ENCODE peak calls at places on chromosomes 11 and 22, in seven cellular contexts. One of them, this sample, is unnamed.

GRCh38 chr22:41405588-41405987 is 23.8 kb downstream of the TEF start:
- DNase-seq in right lobe of liver: no peak
- DNase-seq in psoas muscle: no peak
- DNase-seq in GM12864: no peak
- DNase-seq in uterus: no peak
- DNase-seq in breast epithelium: no peak
- DNase-seq in CD8-positive, alpha-beta T cell: no peak
- DNase-seq in this sample: no peak

GRCh38 chr11:369336-370018 is at the start of gene B4GALNT4:
- DNase-seq in right lobe of liver: peak
- DNase-seq in psoas muscle: peak
- DNase-seq in GM12864: no peak
- DNase-seq in uterus: no peak
- DNase-seq in breast epithelium: no peak
- DNase-seq in CD8-positive, alpha-beta T cell: no peak
- DNase-seq in this sample: no peak

GRCh38 chr11:12876340-12876739 is 132.8 kb upstream of the RASSF10 start:
- DNase-seq in right lobe of liver: no peak
- DNase-seq in psoas muscle: no peak
- DNase-seq in GM12864: no peak
- DNase-seq in uterus: no peak
- DNase-seq in breast epithelium: no peak
- DNase-seq in CD8-positive, alpha-beta T cell: no peak
- DNase-seq in this sample: no peak

GRCh38 chr22:37745548-37746365 is 48.9 kb downstream of the TRIOBP start:
- DNase-seq in right lobe of liver: peak
- DNase-seq in psoas muscle: peak
- DNase-seq in GM12864: peak
- DNase-seq in uterus: peak
- DNase-seq in breast epithelium: peak
- DNase-seq in CD8-positive, alpha-beta T cell: peak
- DNase-seq in this sample: no peak

GRCh38 chr22:24542641-24543040 is 12.3 kb downstream of the GUCD1 start:
- DNase-seq in right lobe of liver: peak
- DNase-seq in psoas muscle: peak
- DNase-seq in GM12864: no peak
- DNase-seq in uterus: no peak
- DNase-seq in breast epithelium: peak
- DNase-seq in CD8-positive, alpha-beta T cell: no peak
- DNase-seq in this sample: no peak

GRCh38 chr11:128593281-128593680 is 5.9 kb upstream of the ETS1 start:
- DNase-seq in right lobe of liver: no peak
- DNase-seq in psoas muscle: no peak
- DNase-seq in GM12864: no peak
- DNase-seq in uterus: no peak
- DNase-seq in breast epithelium: no peak
- DNase-seq in CD8-positive, alpha-beta T cell: no peak
- DNase-seq in this sample: no peak

GRCh38 chr22:36912694-36913430 is 566 bp upstream of the CSF2RB start:
- DNase-seq in right lobe of liver: no peak
- DNase-seq in psoas muscle: no peak
- DNase-seq in GM12864: no peak
- DNase-seq in uterus: no peak
- DNase-seq in breast epithelium: no peak
- DNase-seq in CD8-positive, alpha-beta T cell: no peak
- DNase-seq in this sample: no peak

GRCh38 chr22:20138868-20139267 is 7.3 kb downstream of the ZDHHC8 start:
- DNase-seq in right lobe of liver: no peak
- DNase-seq in psoas muscle: no peak
- DNase-seq in GM12864: no peak
- DNase-seq in uterus: no peak
- DNase-seq in breast epithelium: no peak
- DNase-seq in CD8-positive, alpha-beta T cell: no peak
- DNase-seq in this sample: no peak

GRCh38 chr11:71120346-71120963 is 131.9 kb downstream of the SHANK2 start:
- DNase-seq in right lobe of liver: no peak
- DNase-seq in psoas muscle: no peak
- DNase-seq in GM12864: no peak
- DNase-seq in uterus: no peak
- DNase-seq in breast epithelium: no peak
- DNase-seq in CD8-positive, alpha-beta T cell: no peak
- DNase-seq in this sample: peak

GRCh38 chr11:2825886-2826678 is 59.5 kb downstream of the CDKN1C start:
- DNase-seq in right lobe of liver: peak
- DNase-seq in psoas muscle: peak
- DNase-seq in GM12864: no peak
- DNase-seq in uterus: peak
- DNase-seq in breast epithelium: peak
- DNase-seq in CD8-positive, alpha-beta T cell: no peak
- DNase-seq in this sample: peak

GRCh38 chr11:34364102-34364501 is 6.3 kb upstream of the ABTB2 start:
- DNase-seq in right lobe of liver: no peak
- DNase-seq in psoas muscle: no peak
- DNase-seq in GM12864: no peak
- DNase-seq in uterus: no peak
- DNase-seq in breast epithelium: no peak
- DNase-seq in CD8-positive, alpha-beta T cell: no peak
- DNase-seq in this sample: no peak

GRCh38 chr22:17057959-17058814 is 26.6 kb upstream of the IL17RA start:
- DNase-seq in right lobe of liver: no peak
- DNase-seq in psoas muscle: peak
- DNase-seq in GM12864: peak
- DNase-seq in uterus: peak
- DNase-seq in breast epithelium: peak
- DNase-seq in CD8-positive, alpha-beta T cell: peak
- DNase-seq in this sample: peak

GRCh38 chr11:124751391-124751740 is 689 bp downstream of the VSIG2 start:
- DNase-seq in right lobe of liver: no peak
- DNase-seq in psoas muscle: no peak
- DNase-seq in GM12864: no peak
- DNase-seq in uterus: no peak
- DNase-seq in breast epithelium: no peak
- DNase-seq in CD8-positive, alpha-beta T cell: no peak
- DNase-seq in this sample: no peak

GRCh38 chr11:14336507-14337503 is 22.2 kb downstream of the RRAS2 start:
- DNase-seq in right lobe of liver: no peak
- DNase-seq in psoas muscle: no peak
- DNase-seq in GM12864: no peak
- DNase-seq in uterus: no peak
- DNase-seq in breast epithelium: no peak
- DNase-seq in CD8-positive, alpha-beta T cell: no peak
- DNase-seq in this sample: peak

GRCh38 chr11:14334193-14334592 is 24.8 kb downstream of the RRAS2 start:
- DNase-seq in right lobe of liver: no peak
- DNase-seq in psoas muscle: no peak
- DNase-seq in GM12864: no peak
- DNase-seq in uterus: no peak
- DNase-seq in breast epithelium: no peak
- DNase-seq in CD8-positive, alpha-beta T cell: no peak
- DNase-seq in this sample: no peak

GRCh38 chr11:14334893-14335292 is 24.1 kb downstream of the RRAS2 start:
- DNase-seq in right lobe of liver: no peak
- DNase-seq in psoas muscle: no peak
- DNase-seq in GM12864: no peak
- DNase-seq in uterus: no peak
- DNase-seq in breast epithelium: no peak
- DNase-seq in CD8-positive, alpha-beta T cell: no peak
- DNase-seq in this sample: no peak

GRCh38 chr11:14339356-14339755 is 19.6 kb downstream of the RRAS2 start:
- DNase-seq in right lobe of liver: no peak
- DNase-seq in psoas muscle: no peak
- DNase-seq in GM12864: no peak
- DNase-seq in uterus: no peak
- DNase-seq in breast epithelium: no peak
- DNase-seq in CD8-positive, alpha-beta T cell: no peak
- DNase-seq in this sample: no peak

GRCh38 chr11:14335712-14336111 is 23.3 kb downstream of the RRAS2 start:
- DNase-seq in right lobe of liver: no peak
- DNase-seq in psoas muscle: no peak
- DNase-seq in GM12864: no peak
- DNase-seq in uterus: no peak
- DNase-seq in breast epithelium: no peak
- DNase-seq in CD8-positive, alpha-beta T cell: no peak
- DNase-seq in this sample: no peak
- H3K4me3 ChIP-seq in right lobe of liver: no peak
- H3K4me3 ChIP-seq in psoas muscle: no peak
- H3K4me3 ChIP-seq in GM12864: no peak
- H3K4me3 ChIP-seq in uterus: no peak
- H3K4me3 ChIP-seq in breast epithelium: no peak
- H3K4me3 ChIP-seq in CD8-positive, alpha-beta T cell: no peak
- H3K4me3 ChIP-seq in this sample: no peak

GRCh38 chr11:109426442-109426841 is 4.5 kb downstream of the C11orf87 start:
- DNase-seq in right lobe of liver: no peak
- DNase-seq in psoas muscle: no peak
- DNase-seq in GM12864: no peak
- DNase-seq in uterus: no peak
- DNase-seq in breast epithelium: no peak
- DNase-seq in CD8-positive, alpha-beta T cell: no peak
- DNase-seq in this sample: no peak
- TF ChIP-seq CTCF in right lobe of liver: no peak
- TF ChIP-seq CTCF in psoas muscle: no peak
- TF ChIP-seq CTCF in GM12864: peak
- TF ChIP-seq CTCF in uterus: no peak
- TF ChIP-seq CTCF in breast epithelium: no peak
- TF ChIP-seq CTCF in CD8-positive, alpha-beta T cell: no peak
- TF ChIP-seq CTCF in this sample: peak

GRCh38 chr22:50089231-50090140 is at the start of gene MOV10L1:
- DNase-seq in right lobe of liver: peak
- DNase-seq in psoas muscle: no peak
- DNase-seq in GM12864: no peak
- DNase-seq in uterus: no peak
- DNase-seq in breast epithelium: no peak
- DNase-seq in CD8-positive, alpha-beta T cell: no peak
- DNase-seq in this sample: no peak

GRCh38 chr22:50085211-50085999 is at the start of gene MLC1:
- DNase-seq in right lobe of liver: no peak
- DNase-seq in psoas muscle: no peak
- DNase-seq in GM12864: no peak
- DNase-seq in uterus: no peak
- DNase-seq in breast epithelium: no peak
- DNase-seq in CD8-positive, alpha-beta T cell: no peak
- DNase-seq in this sample: no peak

GRCh38 chr22:50088096-50088495 is 1.7 kb upstream of the MOV10L1 start:
- DNase-seq in right lobe of liver: no peak
- DNase-seq in psoas muscle: no peak
- DNase-seq in GM12864: no peak
- DNase-seq in uterus: no peak
- DNase-seq in breast epithelium: no peak
- DNase-seq in CD8-positive, alpha-beta T cell: no peak
- DNase-seq in this sample: no peak

GRCh38 chr22:50086526-50086925 is 1.3 kb upstream of the MLC1 start:
- DNase-seq in right lobe of liver: no peak
- DNase-seq in psoas muscle: no peak
- DNase-seq in GM12864: no peak
- DNase-seq in uterus: no peak
- DNase-seq in breast epithelium: no peak
- DNase-seq in CD8-positive, alpha-beta T cell: no peak
- DNase-seq in this sample: no peak

GRCh38 chr22:50087646-50088045 is 2.2 kb upstream of the MOV10L1 start:
- DNase-seq in right lobe of liver: no peak
- DNase-seq in psoas muscle: no peak
- DNase-seq in GM12864: no peak
- DNase-seq in uterus: no peak
- DNase-seq in breast epithelium: no peak
- DNase-seq in CD8-positive, alpha-beta T cell: no peak
- DNase-seq in this sample: no peak
- H3K4me3 ChIP-seq in right lobe of liver: no peak
- H3K4me3 ChIP-seq in psoas muscle: no peak
- H3K4me3 ChIP-seq in GM12864: no peak
- H3K4me3 ChIP-seq in uterus: no peak
- H3K4me3 ChIP-seq in breast epithelium: no peak
- H3K4me3 ChIP-seq in CD8-positive, alpha-beta T cell: no peak
- H3K4me3 ChIP-seq in this sample: no peak

GRCh38 chr22:39388261-39389011 is 11.1 kb upstream of the TAB1 start:
- DNase-seq in right lobe of liver: peak
- DNase-seq in psoas muscle: peak
- DNase-seq in GM12864: peak
- DNase-seq in uterus: peak
- DNase-seq in breast epithelium: peak
- DNase-seq in CD8-positive, alpha-beta T cell: peak
- DNase-seq in this sample: no peak

GRCh38 chr22:39383841-39384625 is 15.5 kb upstream of the TAB1 start:
- DNase-seq in right lobe of liver: no peak
- DNase-seq in psoas muscle: no peak
- DNase-seq in GM12864: no peak
- DNase-seq in uterus: no peak
- DNase-seq in breast epithelium: no peak
- DNase-seq in CD8-positive, alpha-beta T cell: no peak
- DNase-seq in this sample: no peak

GRCh38 chr22:39382410-39382809 is 17.2 kb upstream of the TAB1 start:
- DNase-seq in right lobe of liver: no peak
- DNase-seq in psoas muscle: no peak
- DNase-seq in GM12864: no peak
- DNase-seq in uterus: no peak
- DNase-seq in breast epithelium: no peak
- DNase-seq in CD8-positive, alpha-beta T cell: no peak
- DNase-seq in this sample: no peak

GRCh38 chr22:39381930-39382329 is 17.6 kb upstream of the TAB1 start:
- DNase-seq in right lobe of liver: no peak
- DNase-seq in psoas muscle: no peak
- DNase-seq in GM12864: no peak
- DNase-seq in uterus: no peak
- DNase-seq in breast epithelium: no peak
- DNase-seq in CD8-positive, alpha-beta T cell: no peak
- DNase-seq in this sample: no peak

DNA sequence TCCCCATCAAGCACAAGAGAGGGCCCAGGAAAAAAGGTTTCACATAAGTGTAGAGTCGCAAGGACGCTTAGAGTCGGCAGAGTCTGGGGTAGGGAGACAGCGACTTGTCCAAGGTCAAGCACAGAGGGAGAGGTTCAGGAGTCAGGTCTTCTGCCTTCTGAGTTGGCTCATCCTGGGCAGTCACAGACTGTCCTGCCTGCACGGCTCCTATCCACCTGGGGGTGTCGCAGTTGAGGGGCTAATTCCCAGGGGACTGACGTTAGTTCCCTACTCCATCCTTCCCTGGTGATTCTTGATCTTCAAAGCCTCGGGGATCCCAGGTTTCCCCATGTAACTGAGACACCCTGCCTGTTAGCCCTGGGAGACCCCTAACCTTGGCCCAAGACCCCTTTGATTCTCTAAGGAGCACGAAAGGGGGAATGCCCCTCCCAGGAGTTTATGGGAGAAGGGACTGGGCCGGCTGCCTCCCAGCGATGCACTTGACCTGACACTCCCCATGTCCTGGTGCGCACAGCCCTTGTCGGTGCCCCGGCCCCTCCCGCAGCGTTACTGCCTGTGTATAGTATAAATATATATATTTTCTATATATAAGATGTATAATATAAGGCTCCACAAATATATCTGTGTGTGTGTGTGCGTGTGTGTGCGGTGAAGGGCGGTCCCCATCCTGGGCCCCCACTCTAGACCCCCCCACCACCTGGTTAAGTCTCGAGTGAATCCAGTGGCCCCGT is 14.7 kb upstream of the TAB1 start:
- DNase-seq in right lobe of liver: no peak
- DNase-seq in psoas muscle: no peak
- DNase-seq in GM12864: no peak
- DNase-seq in uterus: no peak
- DNase-seq in breast epithelium: no peak
- DNase-seq in CD8-positive, alpha-beta T cell: no peak
- DNase-seq in this sample: no peak
- TF ChIP-seq CTCF in right lobe of liver: peak
- TF ChIP-seq CTCF in psoas muscle: peak
- TF ChIP-seq CTCF in GM12864: peak
- TF ChIP-seq CTCF in uterus: no peak
- TF ChIP-seq CTCF in breast epithelium: no peak
- TF ChIP-seq CTCF in CD8-positive, alpha-beta T cell: no peak
- TF ChIP-seq CTCF in this sample: peak

This sample was measured in epithelial cell of proximal tubule.